ENCODE peak calls at places on chromosome 10, in seven cellular contexts. Z is naive thymus-derived CD8-positive, alpha-beta T cell; I is T-cell; E is activated gamma-delta T cell treated with Interleukin-2 at 50 U/mL for 16 hours; M is NCI-H1105 treated with DMSO at 0.1 percent for 48 hours; G is lower lobe of right lung; P is progenitor cell of endocrine pancreas. F is an unnamed sample.

GRCh38 chr10:16967000-16967865 is 150.0 kb upstream of the RSU1 start:
- DNase-seq in Z (no peak), I (no peak), E (no peak), M (no peak), G (no peak), P (no peak), F (peak; percentile 91)

GRCh38 chr10:57815926-57816325 is 451.8 kb downstream of the IPMK start:
- DNase-seq in Z (no peak), I (no peak), E (no peak), M (no peak), G (no peak), P (no peak), F (no peak)

GRCh38 chr10:856405-857157 is 74.9 kb downstream of the LARP4B start:
- DNase-seq in Z (no peak), I (no peak), E (no peak), M (no peak), G (no peak), P (no peak), F (no peak)

GRCh38 chr10:113187066-113187777 is 237.2 kb downstream of the TCF7L2 start:
- DNase-seq in Z (no peak), I (no peak), E (no peak), M (peak; percentile 50), G (no peak), P (no peak), F (no peak)

GRCh38 chr10:81179805-81180452 is 642.2 kb downstream of the SH2D4B start:
- DNase-seq in Z (no peak), I (no peak), E (no peak), M (no peak), G (no peak), P (no peak), F (no peak)

GRCh38 chr10:125299476-125299875 is 139.1 kb upstream of the CTBP2 start:
- DNase-seq in Z (no peak), I (no peak), E (no peak), M (no peak), G (no peak), P (no peak), F (no peak)

GRCh38 chr10:15027741-15028140 is 16.0 kb upstream of the OLAH start:
- DNase-seq in Z (no peak), I (no peak), E (no peak), M (no peak), G (no peak), P (no peak), F (peak; percentile 7)

GRCh38 chr10:55820478-55820877 is 540.6 kb downstream of the ZWINT start:
- DNase-seq in Z (no peak), I (no peak), E (no peak), M (no peak), G (no peak), P (no peak), F (no peak)

GRCh38 chr10:94194256-94194655 is 168.5 kb downstream of the NOC3L start:
- DNase-seq in Z (no peak), I (no peak), E (no peak), M (no peak), G (no peak), P (no peak), F (peak; percentile 85)